ENCODE peak calls at places on chromosome 3, in ten cellular contexts. Z, L, A, H, I, R, B, K, P and Y are unnamed samples.

GRCh38 chr3:16871915-16872842 is 12.6 kb upstream of the PLCL2 start:
- DNase-seq in Z (peak), L (no peak), A (no peak), H (no peak), I (no peak), R (no peak), B (no peak), K (no peak), P (no peak), Y (no peak)

GRCh38 chr3:141050913-141051632 is at the start of gene SPSB4:
- DNase-seq in Z (peak), L (no peak), A (peak), H (peak), I (no peak), R (peak), B (no peak), K (peak), P (peak), Y (no peak)

GRCh38 chr3:124413989-124414598 is 316.2 kb upstream of the UMPS start:
- DNase-seq in Z (no peak), L (no peak), A (no peak), H (no peak), I (no peak), R (no peak), B (no peak), K (no peak), P (no peak), Y (no peak)

GRCh38 chr3:40299721-40300335 is 9.7 kb upstream of the EIF1B start:
- DNase-seq in Z (peak), L (no peak), A (peak), H (peak), I (no peak), R (no peak), B (no peak), K (no peak), P (no peak), Y (no peak)

GRCh38 chr3:133282239-133282638 is 117.6 kb upstream of the BFSP2 start:
- DNase-seq in Z (peak), L (no peak), A (no peak), H (no peak), I (no peak), R (no peak), B (no peak), K (no peak), P (no peak), Y (no peak)

GRCh38 chr3:13022348-13023250 is 50.6 kb downstream of the IQSEC1 start:
- DNase-seq in Z (peak), L (no peak), A (peak), H (peak), I (no peak), R (no peak), B (no peak), K (peak), P (no peak), Y (peak)

GRCh38 chr3:15955968-15956367 is 158.2 kb upstream of the ANKRD28 start:
- DNase-seq in Z (peak), L (no peak), A (no peak), H (no peak), I (no peak), R (no peak), B (no peak), K (no peak), P (no peak), Y (no peak)

GRCh38 chr3:75260-75659 is 121.3 kb upstream of the CHL1 start:
- DNase-seq in Z (no peak), L (no peak), A (no peak), H (no peak), I (no peak), R (no peak), B (no peak), K (no peak), P (no peak), Y (no peak)

GRCh38 chr3:115974940-115975339 is 351.6 kb downstream of the GAP43 start:
- DNase-seq in Z (peak), L (no peak), A (no peak), H (no peak), I (no peak), R (no peak), B (no peak), K (no peak), P (no peak), Y (no peak)

GRCh38 chr3:84683493-84683892 is 275.3 kb upstream of the CADM2 start:
- DNase-seq in Z (no peak), L (no peak), A (no peak), H (no peak), I (no peak), R (no peak), B (no peak), K (no peak), P (no peak), Y (no peak)

GRCh38 chr3:179404307-179404706 is 47.0 kb downstream of the GNB4 start:
- DNase-seq in Z (no peak), L (no peak), A (no peak), H (no peak), I (no peak), R (no peak), B (no peak), K (no peak), P (no peak), Y (no peak)

GRCh38 chr3:177295116-177295515 is 97.8 kb upstream of the TBL1XR1 start:
- DNase-seq in Z (no peak), L (no peak), A (no peak), H (peak), I (no peak), R (no peak), B (no peak), K (no peak), P (no peak), Y (no peak)

GRCh38 chr3:126858887-126859286 is 124.0 kb upstream of the PLXNA1 start:
- DNase-seq in Z (peak), L (no peak), A (peak), H (peak), I (no peak), R (no peak), B (no peak), K (no peak), P (no peak), Y (peak)

GRCh38 chr3:51371943-51372557 is 13.0 kb upstream of the MANF start:
- DNase-seq in Z (peak), L (no peak), A (peak), H (peak), I (no peak), R (peak), B (peak), K (peak), P (peak), Y (peak)

GRCh38 chr3:29978036-29978435 is 628.4 kb upstream of the TGFBR2 start:
- DNase-seq in Z (peak), L (no peak), A (no peak), H (no peak), I (no peak), R (no peak), B (no peak), K (no peak), P (no peak), Y (no peak)

GRCh38 chr3:153070153-153070868 is 91.7 kb upstream of the RAP2B start:
- DNase-seq in Z (peak), L (no peak), A (peak), H (peak), I (no peak), R (no peak), B (peak), K (no peak), P (no peak), Y (no peak)

GRCh38 chr3:193174137-193174536 is 66.9 kb upstream of the PLAAT1 start:
- DNase-seq in Z (peak), L (no peak), A (no peak), H (no peak), I (no peak), R (no peak), B (no peak), K (no peak), P (no peak), Y (no peak)

GRCh38 chr3:135310317-135310716 is 515.3 kb downstream of the EPHB1 start:
- DNase-seq in Z (no peak), L (no peak), A (no peak), H (no peak), I (no peak), R (no peak), B (no peak), K (peak), P (no peak), Y (no peak)